ENCODE peak calls at places on chromosomes 7 and 10, in ten cellular contexts. One of them, this sample, is unnamed.
A peak's percentile ranks its signal among the peaks of the same experiment; 100 is the strongest.

GRCh38 chr7:30845426-30846135 is 66.1 kb upstream of the AQP1 start:
- DNase-seq in progenitor cell of endocrine pancreas: no peak
- DNase-seq in stimulated activated CD8-positive, alpha-beta memory T cell treated with anti-CD3 and anti-CD28 coated beads, Interleukin-7, amount 100 ng/mL, for 24 hours: no peak
- DNase-seq in HEK293T: no peak
- DNase-seq in foreskin melanocyte: no peak
- DNase-seq in foreskin fibroblast: peak; percentile 75
- DNase-seq in fibroblast of lung: peak; percentile 22
- DNase-seq in nucleus accumbens: no peak
- DNase-seq in fibroblast of the conjunctiva: no peak
- DNase-seq in amniotic stem cell: peak; percentile 28
- DNase-seq in this sample: no peak

GRCh38 chr7:157961731-157962457 is 625.1 kb downstream of the DNAJB6 start:
- DNase-seq in progenitor cell of endocrine pancreas: no peak
- DNase-seq in fibroblast of lung: no peak
- DNase-seq in HEK293T: no peak
- DNase-seq in stimulated activated CD8-positive, alpha-beta memory T cell treated with anti-CD3 and anti-CD28 coated beads, Interleukin-7, amount 100 ng/mL, for 24 hours: no peak
- DNase-seq in foreskin fibroblast: no peak
- DNase-seq in foreskin melanocyte: no peak
- DNase-seq in amniotic stem cell: no peak
- DNase-seq in nucleus accumbens: no peak
- DNase-seq in fibroblast of the conjunctiva: no peak
- DNase-seq in this sample: no peak

GRCh38 chr7:23431596-23432284 is 38.6 kb downstream of the IGF2BP3 start:
- DNase-seq in amniotic stem cell: no peak
- DNase-seq in nucleus accumbens: no peak
- DNase-seq in foreskin fibroblast: no peak
- DNase-seq in progenitor cell of endocrine pancreas: no peak
- DNase-seq in stimulated activated CD8-positive, alpha-beta memory T cell treated with anti-CD3 and anti-CD28 coated beads, Interleukin-7, amount 100 ng/mL, for 24 hours: no peak
- DNase-seq in foreskin melanocyte: no peak
- DNase-seq in fibroblast of lung: peak; percentile 58
- DNase-seq in HEK293T: no peak
- DNase-seq in fibroblast of the conjunctiva: no peak
- DNase-seq in this sample: no peak

GRCh38 chr10:123139521-123140163 is 3.9 kb downstream of the HMX3 start:
- DNase-seq in HEK293T: no peak
- DNase-seq in stimulated activated CD8-positive, alpha-beta memory T cell treated with anti-CD3 and anti-CD28 coated beads, Interleukin-7, amount 100 ng/mL, for 24 hours: no peak
- DNase-seq in progenitor cell of endocrine pancreas: no peak
- DNase-seq in foreskin fibroblast: no peak
- DNase-seq in foreskin melanocyte: no peak
- DNase-seq in amniotic stem cell: no peak
- DNase-seq in fibroblast of lung: no peak
- DNase-seq in nucleus accumbens: no peak
- DNase-seq in fibroblast of the conjunctiva: no peak
- DNase-seq in this sample: no peak

GRCh38 chr10:114638874-114639625 is 19.0 kb downstream of the ABLIM1 start:
- DNase-seq in foreskin melanocyte: peak; percentile 52
- DNase-seq in HEK293T: no peak
- DNase-seq in foreskin fibroblast: peak; percentile 88
- DNase-seq in fibroblast of the conjunctiva: peak; percentile 32
- DNase-seq in stimulated activated CD8-positive, alpha-beta memory T cell treated with anti-CD3 and anti-CD28 coated beads, Interleukin-7, amount 100 ng/mL, for 24 hours: no peak
- DNase-seq in fibroblast of lung: peak; percentile 80
- DNase-seq in progenitor cell of endocrine pancreas: no peak
- DNase-seq in nucleus accumbens: no peak
- DNase-seq in amniotic stem cell: peak; percentile 75
- DNase-seq in this sample: no peak

GRCh38 chr7:111931958-111932357 is 274.2 kb downstream of the DOCK4 start:
- DNase-seq in fibroblast of the conjunctiva: no peak
- DNase-seq in nucleus accumbens: no peak
- DNase-seq in HEK293T: no peak
- DNase-seq in stimulated activated CD8-positive, alpha-beta memory T cell treated with anti-CD3 and anti-CD28 coated beads, Interleukin-7, amount 100 ng/mL, for 24 hours: no peak
- DNase-seq in fibroblast of lung: peak; percentile 15
- DNase-seq in foreskin melanocyte: peak; percentile 98
- DNase-seq in progenitor cell of endocrine pancreas: no peak
- DNase-seq in foreskin fibroblast: peak; percentile 51
- DNase-seq in amniotic stem cell: no peak
- DNase-seq in this sample: no peak

GRCh38 chr10:99888623-99889022 is 106.2 kb downstream of the ABCC2 start:
- DNase-seq in fibroblast of lung: peak; percentile 66
- DNase-seq in amniotic stem cell: no peak
- DNase-seq in fibroblast of the conjunctiva: peak; percentile 38
- DNase-seq in HEK293T: no peak
- DNase-seq in progenitor cell of endocrine pancreas: no peak
- DNase-seq in stimulated activated CD8-positive, alpha-beta memory T cell treated with anti-CD3 and anti-CD28 coated beads, Interleukin-7, amount 100 ng/mL, for 24 hours: no peak
- DNase-seq in foreskin melanocyte: no peak
- DNase-seq in foreskin fibroblast: peak; percentile 85
- DNase-seq in nucleus accumbens: no peak
- DNase-seq in this sample: no peak

GRCh38 chr10:93542358-93542791 is 24.1 kb upstream of the FFAR4 start:
- DNase-seq in HEK293T: no peak
- DNase-seq in stimulated activated CD8-positive, alpha-beta memory T cell treated with anti-CD3 and anti-CD28 coated beads, Interleukin-7, amount 100 ng/mL, for 24 hours: no peak
- DNase-seq in fibroblast of lung: peak; percentile 39
- DNase-seq in amniotic stem cell: no peak
- DNase-seq in foreskin melanocyte: no peak
- DNase-seq in foreskin fibroblast: peak; percentile 58
- DNase-seq in progenitor cell of endocrine pancreas: no peak
- DNase-seq in fibroblast of the conjunctiva: no peak
- DNase-seq in nucleus accumbens: no peak
- DNase-seq in this sample: no peak

GRCh38 chr10:121442086-121442485 is 156.2 kb downstream of the FGFR2 start:
- DNase-seq in foreskin melanocyte: no peak
- DNase-seq in nucleus accumbens: peak; percentile 18
- DNase-seq in progenitor cell of endocrine pancreas: no peak
- DNase-seq in fibroblast of lung: no peak
- DNase-seq in foreskin fibroblast: no peak
- DNase-seq in stimulated activated CD8-positive, alpha-beta memory T cell treated with anti-CD3 and anti-CD28 coated beads, Interleukin-7, amount 100 ng/mL, for 24 hours: no peak
- DNase-seq in amniotic stem cell: no peak
- DNase-seq in HEK293T: no peak
- DNase-seq in fibroblast of the conjunctiva: no peak
- DNase-seq in this sample: no peak

GRCh38 chr7:50469181-50469580 is 19.0 kb upstream of the FIGNL1 start:
- DNase-seq in stimulated activated CD8-positive, alpha-beta memory T cell treated with anti-CD3 and anti-CD28 coated beads, Interleukin-7, amount 100 ng/mL, for 24 hours: no peak
- DNase-seq in progenitor cell of endocrine pancreas: no peak
- DNase-seq in HEK293T: no peak
- DNase-seq in fibroblast of lung: no peak
- DNase-seq in foreskin melanocyte: no peak
- DNase-seq in fibroblast of the conjunctiva: no peak
- DNase-seq in foreskin fibroblast: no peak
- DNase-seq in nucleus accumbens: no peak
- DNase-seq in amniotic stem cell: no peak
- DNase-seq in this sample: no peak

GRCh38 chr10:28429573-28430216 is 103.2 kb upstream of the WAC start:
- DNase-seq in HEK293T: no peak
- DNase-seq in fibroblast of the conjunctiva: no peak
- DNase-seq in progenitor cell of endocrine pancreas: no peak
- DNase-seq in foreskin melanocyte: no peak
- DNase-seq in foreskin fibroblast: peak; percentile 2
- DNase-seq in nucleus accumbens: no peak
- DNase-seq in stimulated activated CD8-positive, alpha-beta memory T cell treated with anti-CD3 and anti-CD28 coated beads, Interleukin-7, amount 100 ng/mL, for 24 hours: no peak
- DNase-seq in fibroblast of lung: peak; percentile 11
- DNase-seq in amniotic stem cell: no peak
- DNase-seq in this sample: no peak

GRCh38 chr7:40782836-40783235 is 648.0 kb downstream of the SUGCT start:
- DNase-seq in HEK293T: no peak
- DNase-seq in stimulated activated CD8-positive, alpha-beta memory T cell treated with anti-CD3 and anti-CD28 coated beads, Interleukin-7, amount 100 ng/mL, for 24 hours: no peak
- DNase-seq in progenitor cell of endocrine pancreas: no peak
- DNase-seq in foreskin melanocyte: no peak
- DNase-seq in fibroblast of lung: no peak
- DNase-seq in amniotic stem cell: no peak
- DNase-seq in fibroblast of the conjunctiva: no peak
- DNase-seq in foreskin fibroblast: no peak
- DNase-seq in nucleus accumbens: no peak
- DNase-seq in this sample: no peak

GRCh38 chr10:89845541-89846275 is 144.3 kb downstream of the KIF20B start:
- DNase-seq in stimulated activated CD8-positive, alpha-beta memory T cell treated with anti-CD3 and anti-CD28 coated beads, Interleukin-7, amount 100 ng/mL, for 24 hours: no peak
- DNase-seq in foreskin melanocyte: no peak
- DNase-seq in HEK293T: no peak
- DNase-seq in fibroblast of the conjunctiva: no peak
- DNase-seq in fibroblast of lung: peak; percentile 39
- DNase-seq in nucleus accumbens: no peak
- DNase-seq in progenitor cell of endocrine pancreas: no peak
- DNase-seq in foreskin fibroblast: peak; percentile 69
- DNase-seq in amniotic stem cell: no peak
- DNase-seq in this sample: no peak

GRCh38 chr7:111009641-111010040 is 81.3 kb upstream of the LRRN3 start:
- DNase-seq in foreskin melanocyte: no peak
- DNase-seq in nucleus accumbens: no peak
- DNase-seq in fibroblast of the conjunctiva: no peak
- DNase-seq in progenitor cell of endocrine pancreas: no peak
- DNase-seq in foreskin fibroblast: no peak
- DNase-seq in stimulated activated CD8-positive, alpha-beta memory T cell treated with anti-CD3 and anti-CD28 coated beads, Interleukin-7, amount 100 ng/mL, for 24 hours: no peak
- DNase-seq in HEK293T: no peak
- DNase-seq in fibroblast of lung: no peak
- DNase-seq in amniotic stem cell: no peak
- DNase-seq in this sample: no peak

GRCh38 chr10:34786464-34786863 is 28.6 kb downstream of the PARD3 start:
- DNase-seq in progenitor cell of endocrine pancreas: no peak
- DNase-seq in nucleus accumbens: no peak
- DNase-seq in foreskin fibroblast: peak; percentile 79
- DNase-seq in foreskin melanocyte: no peak
- DNase-seq in fibroblast of lung: no peak
- DNase-seq in stimulated activated CD8-positive, alpha-beta memory T cell treated with anti-CD3 and anti-CD28 coated beads, Interleukin-7, amount 100 ng/mL, for 24 hours: no peak
- DNase-seq in fibroblast of the conjunctiva: no peak
- DNase-seq in HEK293T: no peak
- DNase-seq in amniotic stem cell: no peak
- DNase-seq in this sample: no peak

GRCh38 chr10:97078280-97079156 is 107.2 kb downstream of the SLIT1 start:
- DNase-seq in amniotic stem cell: no peak
- DNase-seq in stimulated activated CD8-positive, alpha-beta memory T cell treated with anti-CD3 and anti-CD28 coated beads, Interleukin-7, amount 100 ng/mL, for 24 hours: no peak
- DNase-seq in foreskin melanocyte: no peak
- DNase-seq in HEK293T: no peak
- DNase-seq in fibroblast of lung: no peak
- DNase-seq in nucleus accumbens: no peak
- DNase-seq in fibroblast of the conjunctiva: no peak
- DNase-seq in foreskin fibroblast: no peak
- DNase-seq in progenitor cell of endocrine pancreas: no peak
- DNase-seq in this sample: no peak

GRCh38 chr7:33886100-33886623 is 19.2 kb upstream of the BMPER start:
- DNase-seq in stimulated activated CD8-positive, alpha-beta memory T cell treated with anti-CD3 and anti-CD28 coated beads, Interleukin-7, amount 100 ng/mL, for 24 hours: no peak
- DNase-seq in fibroblast of the conjunctiva: no peak
- DNase-seq in progenitor cell of endocrine pancreas: peak; percentile 45
- DNase-seq in HEK293T: peak; percentile 81
- DNase-seq in fibroblast of lung: no peak
- DNase-seq in amniotic stem cell: no peak
- DNase-seq in foreskin melanocyte: no peak
- DNase-seq in nucleus accumbens: no peak
- DNase-seq in foreskin fibroblast: peak; percentile 38
- DNase-seq in this sample: no peak

GRCh38 chr10:118820326-118821116 is 65.8 kb upstream of the CACUL1 start:
- DNase-seq in stimulated activated CD8-positive, alpha-beta memory T cell treated with anti-CD3 and anti-CD28 coated beads, Interleukin-7, amount 100 ng/mL, for 24 hours: no peak
- DNase-seq in fibroblast of the conjunctiva: no peak
- DNase-seq in fibroblast of lung: no peak
- DNase-seq in progenitor cell of endocrine pancreas: no peak
- DNase-seq in amniotic stem cell: no peak
- DNase-seq in HEK293T: no peak
- DNase-seq in nucleus accumbens: no peak
- DNase-seq in foreskin melanocyte: no peak
- DNase-seq in foreskin fibroblast: no peak
- DNase-seq in this sample: no peak

GRCh38 chr10:91597397-91597881 is 35.4 kb downstream of the PPP1R3C start:
- DNase-seq in amniotic stem cell: no peak
- DNase-seq in progenitor cell of endocrine pancreas: no peak
- DNase-seq in foreskin melanocyte: peak; percentile 89
- DNase-seq in HEK293T: no peak
- DNase-seq in fibroblast of lung: peak; percentile 65
- DNase-seq in fibroblast of the conjunctiva: no peak
- DNase-seq in nucleus accumbens: peak; percentile 25
- DNase-seq in foreskin fibroblast: peak; percentile 48
- DNase-seq in stimulated activated CD8-positive, alpha-beta memory T cell treated with anti-CD3 and anti-CD28 coated beads, Interleukin-7, amount 100 ng/mL, for 24 hours: no peak
- DNase-seq in this sample: no peak

GRCh38 chr10:35661236-35661635 is 19.1 kb upstream of the FZD8 start:
- DNase-seq in HEK293T: no peak
- DNase-seq in stimulated activated CD8-positive, alpha-beta memory T cell treated with anti-CD3 and anti-CD28 coated beads, Interleukin-7, amount 100 ng/mL, for 24 hours: no peak
- DNase-seq in progenitor cell of endocrine pancreas: no peak
- DNase-seq in nucleus accumbens: no peak
- DNase-seq in foreskin fibroblast: peak; percentile 1
- DNase-seq in amniotic stem cell: no peak
- DNase-seq in fibroblast of the conjunctiva: no peak
- DNase-seq in foreskin melanocyte: no peak
- DNase-seq in fibroblast of lung: no peak
- DNase-seq in this sample: no peak

GRCh38 chr7:37031571-37032257 is 307.4 kb upstream of the AOAH start:
- DNase-seq in fibroblast of the conjunctiva: peak; percentile 98
- DNase-seq in nucleus accumbens: peak; percentile 42
- DNase-seq in progenitor cell of endocrine pancreas: no peak
- DNase-seq in foreskin fibroblast: peak; percentile 99
- DNase-seq in foreskin melanocyte: peak; percentile 99
- DNase-seq in amniotic stem cell: peak; percentile 97
- DNase-seq in HEK293T: peak; percentile 49
- DNase-seq in stimulated activated CD8-positive, alpha-beta memory T cell treated with anti-CD3 and anti-CD28 coated beads, Interleukin-7, amount 100 ng/mL, for 24 hours: peak; percentile 6
- DNase-seq in fibroblast of lung: peak; percentile 99
- DNase-seq in this sample: peak; percentile 27

GRCh38 chr7:28228386-28228785 is 47.8 kb upstream of the JAZF1 start:
- DNase-seq in stimulated activated CD8-positive, alpha-beta memory T cell treated with anti-CD3 and anti-CD28 coated beads, Interleukin-7, amount 100 ng/mL, for 24 hours: no peak
- DNase-seq in foreskin melanocyte: no peak
- DNase-seq in nucleus accumbens: no peak
- DNase-seq in fibroblast of lung: no peak
- DNase-seq in amniotic stem cell: no peak
- DNase-seq in fibroblast of the conjunctiva: no peak
- DNase-seq in foreskin fibroblast: no peak
- DNase-seq in progenitor cell of endocrine pancreas: no peak
- DNase-seq in HEK293T: no peak
- DNase-seq in this sample: no peak

GRCh38 chr7:146764458-146764857 is 647.9 kb downstream of the CNTNAP2 start:
- DNase-seq in foreskin fibroblast: no peak
- DNase-seq in HEK293T: no peak
- DNase-seq in amniotic stem cell: no peak
- DNase-seq in stimulated activated CD8-positive, alpha-beta memory T cell treated with anti-CD3 and anti-CD28 coated beads, Interleukin-7, amount 100 ng/mL, for 24 hours: no peak
- DNase-seq in fibroblast of the conjunctiva: no peak
- DNase-seq in fibroblast of lung: no peak
- DNase-seq in progenitor cell of endocrine pancreas: no peak
- DNase-seq in nucleus accumbens: no peak
- DNase-seq in foreskin melanocyte: no peak
- DNase-seq in this sample: no peak

GRCh38 chr10:4651404-4652037 is 174.5 kb upstream of the AKR1E2 start:
- DNase-seq in foreskin melanocyte: no peak
- DNase-seq in progenitor cell of endocrine pancreas: no peak
- DNase-seq in amniotic stem cell: no peak
- DNase-seq in HEK293T: no peak
- DNase-seq in foreskin fibroblast: peak; percentile 10
- DNase-seq in nucleus accumbens: no peak
- DNase-seq in stimulated activated CD8-positive, alpha-beta memory T cell treated with anti-CD3 and anti-CD28 coated beads, Interleukin-7, amount 100 ng/mL, for 24 hours: no peak
- DNase-seq in fibroblast of lung: peak; percentile 27
- DNase-seq in fibroblast of the conjunctiva: no peak
- DNase-seq in this sample: no peak

GRCh38 chr10:14751576-14752330 is 22.9 kb downstream of the FAM107B start:
- DNase-seq in foreskin fibroblast: peak; percentile 61
- DNase-seq in HEK293T: no peak
- DNase-seq in nucleus accumbens: no peak
- DNase-seq in stimulated activated CD8-positive, alpha-beta memory T cell treated with anti-CD3 and anti-CD28 coated beads, Interleukin-7, amount 100 ng/mL, for 24 hours: no peak
- DNase-seq in progenitor cell of endocrine pancreas: no peak
- DNase-seq in amniotic stem cell: no peak
- DNase-seq in foreskin melanocyte: no peak
- DNase-seq in fibroblast of lung: peak; percentile 79
- DNase-seq in fibroblast of the conjunctiva: no peak
- DNase-seq in this sample: no peak

GRCh38 chr10:122454603-122455080 is at the start of gene ARMS2:
- DNase-seq in fibroblast of the conjunctiva: no peak
- DNase-seq in nucleus accumbens: no peak
- DNase-seq in foreskin fibroblast: no peak
- DNase-seq in progenitor cell of endocrine pancreas: no peak
- DNase-seq in stimulated activated CD8-positive, alpha-beta memory T cell treated with anti-CD3 and anti-CD28 coated beads, Interleukin-7, amount 100 ng/mL, for 24 hours: no peak
- DNase-seq in foreskin melanocyte: no peak
- DNase-seq in HEK293T: no peak
- DNase-seq in amniotic stem cell: no peak
- DNase-seq in fibroblast of lung: no peak
- DNase-seq in this sample: no peak

GRCh38 chr7:36034020-36034419 is 119.0 kb upstream of the EEPD1 start:
- DNase-seq in fibroblast of the conjunctiva: no peak
- DNase-seq in fibroblast of lung: no peak
- DNase-seq in nucleus accumbens: no peak
- DNase-seq in progenitor cell of endocrine pancreas: no peak
- DNase-seq in stimulated activated CD8-positive, alpha-beta memory T cell treated with anti-CD3 and anti-CD28 coated beads, Interleukin-7, amount 100 ng/mL, for 24 hours: no peak
- DNase-seq in foreskin melanocyte: no peak
- DNase-seq in foreskin fibroblast: peak; percentile 25
- DNase-seq in amniotic stem cell: no peak
- DNase-seq in HEK293T: no peak
- DNase-seq in this sample: no peak

GRCh38 chr7:93575555-93576397 is 1.3 kb upstream of the CALCR start:
- DNase-seq in fibroblast of the conjunctiva: no peak
- DNase-seq in stimulated activated CD8-positive, alpha-beta memory T cell treated with anti-CD3 and anti-CD28 coated beads, Interleukin-7, amount 100 ng/mL, for 24 hours: no peak
- DNase-seq in foreskin fibroblast: peak; percentile 5
- DNase-seq in foreskin melanocyte: no peak
- DNase-seq in HEK293T: peak; percentile 20
- DNase-seq in amniotic stem cell: no peak
- DNase-seq in progenitor cell of endocrine pancreas: no peak
- DNase-seq in nucleus accumbens: no peak
- DNase-seq in fibroblast of lung: no peak
- DNase-seq in this sample: no peak